ENCODE peak calls at places on chromosomes 3 and 15, in nine cellular contexts. One of them, this sample, is unnamed.

GRCh38 chr15:95647878-95648277 is 682.6 kb upstream of the NR2F2 start:
- DNase-seq in HTR-8/SVneo: no peak
- DNase-seq in SW 1271: no peak
- DNase-seq in central memory CD4-positive, alpha-beta T cell: no peak
- DNase-seq in germinal center: no peak
- DNase-seq in HFFc6: no peak
- DNase-seq in cardiac fibroblast: no peak
- DNase-seq in activated naive CD4-positive, alpha-beta T cell treated with anti-CD3 and anti-CD28 coated beads, Interleukin-2, amount 10 ng/mL, durations not matched to agents 7 days and 5 days: no peak
- DNase-seq in stimulated activated CD4-positive, alpha-beta T cell treated with anti-CD3 and anti-CD28 coated beads, Interleukin-1b, Interleukin-23, amount 100 ng/mL, for 24 hours: no peak
- DNase-seq in this sample: no peak

GRCh38 chr3:53493997-53494791 is at the start of gene CACNA1D:
- DNase-seq in SW 1271: no peak
- DNase-seq in stimulated activated CD4-positive, alpha-beta T cell treated with anti-CD3 and anti-CD28 coated beads, Interleukin-1b, Interleukin-23, amount 100 ng/mL, for 24 hours: no peak
- DNase-seq in HFFc6: no peak
- DNase-seq in germinal center: peak
- DNase-seq in cardiac fibroblast: no peak
- DNase-seq in activated naive CD4-positive, alpha-beta T cell treated with anti-CD3 and anti-CD28 coated beads, Interleukin-2, amount 10 ng/mL, durations not matched to agents 7 days and 5 days: no peak
- DNase-seq in central memory CD4-positive, alpha-beta T cell: no peak
- DNase-seq in HTR-8/SVneo: no peak
- DNase-seq in this sample: no peak

GRCh38 chr15:92930776-92931175 is 30.7 kb downstream of the CHD2 start:
- DNase-seq in HFFc6: peak
- DNase-seq in central memory CD4-positive, alpha-beta T cell: no peak
- DNase-seq in cardiac fibroblast: peak
- DNase-seq in stimulated activated CD4-positive, alpha-beta T cell treated with anti-CD3 and anti-CD28 coated beads, Interleukin-1b, Interleukin-23, amount 100 ng/mL, for 24 hours: no peak
- DNase-seq in HTR-8/SVneo: peak
- DNase-seq in germinal center: no peak
- DNase-seq in SW 1271: no peak
- DNase-seq in activated naive CD4-positive, alpha-beta T cell treated with anti-CD3 and anti-CD28 coated beads, Interleukin-2, amount 10 ng/mL, durations not matched to agents 7 days and 5 days: no peak
- DNase-seq in this sample: no peak

GRCh38 chr3:112358311-112358780 is 25.4 kb downstream of the CD200 start:
- DNase-seq in HFFc6: no peak
- DNase-seq in cardiac fibroblast: peak
- DNase-seq in central memory CD4-positive, alpha-beta T cell: peak
- DNase-seq in activated naive CD4-positive, alpha-beta T cell treated with anti-CD3 and anti-CD28 coated beads, Interleukin-2, amount 10 ng/mL, durations not matched to agents 7 days and 5 days: no peak
- DNase-seq in SW 1271: no peak
- DNase-seq in germinal center: peak
- DNase-seq in stimulated activated CD4-positive, alpha-beta T cell treated with anti-CD3 and anti-CD28 coated beads, Interleukin-1b, Interleukin-23, amount 100 ng/mL, for 24 hours: no peak
- DNase-seq in HTR-8/SVneo: no peak
- DNase-seq in this sample: no peak

GRCh38 chr3:34957707-34958106 is 681.6 kb upstream of the ARPP21 start:
- DNase-seq in cardiac fibroblast: peak
- DNase-seq in germinal center: no peak
- DNase-seq in HFFc6: no peak
- DNase-seq in activated naive CD4-positive, alpha-beta T cell treated with anti-CD3 and anti-CD28 coated beads, Interleukin-2, amount 10 ng/mL, durations not matched to agents 7 days and 5 days: no peak
- DNase-seq in central memory CD4-positive, alpha-beta T cell: no peak
- DNase-seq in HTR-8/SVneo: no peak
- DNase-seq in stimulated activated CD4-positive, alpha-beta T cell treated with anti-CD3 and anti-CD28 coated beads, Interleukin-1b, Interleukin-23, amount 100 ng/mL, for 24 hours: no peak
- DNase-seq in SW 1271: no peak
- DNase-seq in this sample: peak

GRCh38 chr15:62889141-62889661 is 153.3 kb upstream of the TPM1 start:
- DNase-seq in activated naive CD4-positive, alpha-beta T cell treated with anti-CD3 and anti-CD28 coated beads, Interleukin-2, amount 10 ng/mL, durations not matched to agents 7 days and 5 days: no peak
- DNase-seq in central memory CD4-positive, alpha-beta T cell: no peak
- DNase-seq in stimulated activated CD4-positive, alpha-beta T cell treated with anti-CD3 and anti-CD28 coated beads, Interleukin-1b, Interleukin-23, amount 100 ng/mL, for 24 hours: no peak
- DNase-seq in SW 1271: no peak
- DNase-seq in HFFc6: no peak
- DNase-seq in germinal center: no peak
- DNase-seq in cardiac fibroblast: no peak
- DNase-seq in HTR-8/SVneo: no peak
- DNase-seq in this sample: no peak

GRCh38 chr3:176120507-176120906 is 1076.8 kb downstream of the TBL1XR1 start:
- DNase-seq in HTR-8/SVneo: no peak
- DNase-seq in HFFc6: no peak
- DNase-seq in central memory CD4-positive, alpha-beta T cell: no peak
- DNase-seq in cardiac fibroblast: no peak
- DNase-seq in SW 1271: no peak
- DNase-seq in germinal center: no peak
- DNase-seq in stimulated activated CD4-positive, alpha-beta T cell treated with anti-CD3 and anti-CD28 coated beads, Interleukin-1b, Interleukin-23, amount 100 ng/mL, for 24 hours: no peak
- DNase-seq in activated naive CD4-positive, alpha-beta T cell treated with anti-CD3 and anti-CD28 coated beads, Interleukin-2, amount 10 ng/mL, durations not matched to agents 7 days and 5 days: no peak
- DNase-seq in this sample: no peak

GRCh38 chr3:167078070-167078622 is 302.0 kb downstream of the ZBBX start:
- DNase-seq in germinal center: no peak
- DNase-seq in cardiac fibroblast: no peak
- DNase-seq in stimulated activated CD4-positive, alpha-beta T cell treated with anti-CD3 and anti-CD28 coated beads, Interleukin-1b, Interleukin-23, amount 100 ng/mL, for 24 hours: no peak
- DNase-seq in HTR-8/SVneo: no peak
- DNase-seq in activated naive CD4-positive, alpha-beta T cell treated with anti-CD3 and anti-CD28 coated beads, Interleukin-2, amount 10 ng/mL, durations not matched to agents 7 days and 5 days: no peak
- DNase-seq in SW 1271: no peak
- DNase-seq in HFFc6: no peak
- DNase-seq in central memory CD4-positive, alpha-beta T cell: no peak
- DNase-seq in this sample: no peak

GRCh38 chr3:157027861-157028745 is 131.8 kb downstream of the CCNL1 start:
- DNase-seq in central memory CD4-positive, alpha-beta T cell: no peak
- DNase-seq in activated naive CD4-positive, alpha-beta T cell treated with anti-CD3 and anti-CD28 coated beads, Interleukin-2, amount 10 ng/mL, durations not matched to agents 7 days and 5 days: no peak
- DNase-seq in HTR-8/SVneo: no peak
- DNase-seq in germinal center: no peak
- DNase-seq in HFFc6: no peak
- DNase-seq in stimulated activated CD4-positive, alpha-beta T cell treated with anti-CD3 and anti-CD28 coated beads, Interleukin-1b, Interleukin-23, amount 100 ng/mL, for 24 hours: no peak
- DNase-seq in cardiac fibroblast: no peak
- DNase-seq in SW 1271: no peak
- DNase-seq in this sample: no peak

GRCh38 chr3:8503871-8504610 is 2.4 kb downstream of the LMCD1 start:
- DNase-seq in germinal center: no peak
- DNase-seq in HFFc6: no peak
- DNase-seq in central memory CD4-positive, alpha-beta T cell: no peak
- DNase-seq in HTR-8/SVneo: no peak
- DNase-seq in stimulated activated CD4-positive, alpha-beta T cell treated with anti-CD3 and anti-CD28 coated beads, Interleukin-1b, Interleukin-23, amount 100 ng/mL, for 24 hours: no peak
- DNase-seq in SW 1271: no peak
- DNase-seq in cardiac fibroblast: no peak
- DNase-seq in activated naive CD4-positive, alpha-beta T cell treated with anti-CD3 and anti-CD28 coated beads, Interleukin-2, amount 10 ng/mL, durations not matched to agents 7 days and 5 days: no peak
- DNase-seq in this sample: no peak

GRCh38 chr15:61049003-61049402 is 180.1 kb downstream of the RORA start:
- DNase-seq in germinal center: no peak
- DNase-seq in activated naive CD4-positive, alpha-beta T cell treated with anti-CD3 and anti-CD28 coated beads, Interleukin-2, amount 10 ng/mL, durations not matched to agents 7 days and 5 days: no peak
- DNase-seq in HFFc6: no peak
- DNase-seq in HTR-8/SVneo: no peak
- DNase-seq in stimulated activated CD4-positive, alpha-beta T cell treated with anti-CD3 and anti-CD28 coated beads, Interleukin-1b, Interleukin-23, amount 100 ng/mL, for 24 hours: no peak
- DNase-seq in central memory CD4-positive, alpha-beta T cell: no peak
- DNase-seq in SW 1271: no peak
- DNase-seq in cardiac fibroblast: no peak
- DNase-seq in this sample: no peak

GRCh38 chr15:45183001-45183400 is 4.8 kb downstream of the SHF start:
- DNase-seq in central memory CD4-positive, alpha-beta T cell: no peak
- DNase-seq in HFFc6: no peak
- DNase-seq in stimulated activated CD4-positive, alpha-beta T cell treated with anti-CD3 and anti-CD28 coated beads, Interleukin-1b, Interleukin-23, amount 100 ng/mL, for 24 hours: no peak
- DNase-seq in germinal center: no peak
- DNase-seq in HTR-8/SVneo: no peak
- DNase-seq in cardiac fibroblast: no peak
- DNase-seq in SW 1271: no peak
- DNase-seq in activated naive CD4-positive, alpha-beta T cell treated with anti-CD3 and anti-CD28 coated beads, Interleukin-2, amount 10 ng/mL, durations not matched to agents 7 days and 5 days: no peak
- DNase-seq in this sample: no peak

GRCh38 chr3:112560330-112560729 is 1.4 kb downstream of the ATG3 start:
- DNase-seq in stimulated activated CD4-positive, alpha-beta T cell treated with anti-CD3 and anti-CD28 coated beads, Interleukin-1b, Interleukin-23, amount 100 ng/mL, for 24 hours: no peak
- DNase-seq in HFFc6: no peak
- DNase-seq in germinal center: no peak
- DNase-seq in activated naive CD4-positive, alpha-beta T cell treated with anti-CD3 and anti-CD28 coated beads, Interleukin-2, amount 10 ng/mL, durations not matched to agents 7 days and 5 days: no peak
- DNase-seq in SW 1271: no peak
- DNase-seq in HTR-8/SVneo: no peak
- DNase-seq in central memory CD4-positive, alpha-beta T cell: no peak
- DNase-seq in cardiac fibroblast: no peak
- DNase-seq in this sample: no peak

GRCh38 chr15:39625856-39626255 is 45.0 kb downstream of the THBS1 start:
- DNase-seq in SW 1271: no peak
- DNase-seq in HTR-8/SVneo: no peak
- DNase-seq in activated naive CD4-positive, alpha-beta T cell treated with anti-CD3 and anti-CD28 coated beads, Interleukin-2, amount 10 ng/mL, durations not matched to agents 7 days and 5 days: no peak
- DNase-seq in stimulated activated CD4-positive, alpha-beta T cell treated with anti-CD3 and anti-CD28 coated beads, Interleukin-1b, Interleukin-23, amount 100 ng/mL, for 24 hours: no peak
- DNase-seq in central memory CD4-positive, alpha-beta T cell: no peak
- DNase-seq in germinal center: no peak
- DNase-seq in cardiac fibroblast: peak
- DNase-seq in HFFc6: no peak
- DNase-seq in this sample: no peak

GRCh38 chr15:92059036-92059970 is 205.8 kb downstream of the SLCO3A1 start:
- DNase-seq in cardiac fibroblast: no peak
- DNase-seq in germinal center: no peak
- DNase-seq in stimulated activated CD4-positive, alpha-beta T cell treated with anti-CD3 and anti-CD28 coated beads, Interleukin-1b, Interleukin-23, amount 100 ng/mL, for 24 hours: no peak
- DNase-seq in activated naive CD4-positive, alpha-beta T cell treated with anti-CD3 and anti-CD28 coated beads, Interleukin-2, amount 10 ng/mL, durations not matched to agents 7 days and 5 days: no peak
- DNase-seq in HFFc6: no peak
- DNase-seq in SW 1271: no peak
- DNase-seq in HTR-8/SVneo: no peak
- DNase-seq in central memory CD4-positive, alpha-beta T cell: no peak
- DNase-seq in this sample: no peak

GRCh38 chr15:72700076-72700475 is 14.1 kb downstream of the BBS4 start:
- DNase-seq in cardiac fibroblast: no peak
- DNase-seq in HTR-8/SVneo: no peak
- DNase-seq in germinal center: no peak
- DNase-seq in HFFc6: no peak
- DNase-seq in central memory CD4-positive, alpha-beta T cell: no peak
- DNase-seq in activated naive CD4-positive, alpha-beta T cell treated with anti-CD3 and anti-CD28 coated beads, Interleukin-2, amount 10 ng/mL, durations not matched to agents 7 days and 5 days: no peak
- DNase-seq in stimulated activated CD4-positive, alpha-beta T cell treated with anti-CD3 and anti-CD28 coated beads, Interleukin-1b, Interleukin-23, amount 100 ng/mL, for 24 hours: no peak
- DNase-seq in SW 1271: no peak
- DNase-seq in this sample: no peak

This sample was measured in Jurkat, Clone E6-1.